ENCODE peak calls at places on chromosomes 11 and 22, in five cellular contexts. Y, M, Z, D and K are unnamed samples.
A peak's percentile ranks its signal among the peaks of the same experiment; 100 is the strongest.

GRCh38 chr11:134404485-134405341 is 7.3 kb downstream of the B3GAT1 start:
- DNase-seq in Y (no peak), M (no peak), Z (peak; percentile 27), D (no peak), K (peak; percentile 64)

GRCh38 chr11:92308366-92308765 is 83.7 kb downstream of the FAT3 start:
- DNase-seq in Y (no peak), M (no peak), Z (no peak), D (no peak), K (no peak)

GRCh38 chr11:89381094-89381493 is 110.1 kb downstream of the NOX4 start:
- DNase-seq in Y (no peak), M (no peak), Z (no peak), D (peak; percentile 57), K (no peak)

GRCh38 chr22:37334859-37335818 is 52.8 kb downstream of the CYTH4 start:
- DNase-seq in Y (no peak), M (no peak), Z (peak; percentile 82), D (no peak), K (no peak)

GRCh38 chr11:74037309-74037708 is 28.4 kb upstream of the UCP3 start:
- DNase-seq in Y (no peak), M (no peak), Z (no peak), D (no peak), K (no peak)

GRCh38 chr11:5324197-5324596 is at the start of gene OR51B2:
- DNase-seq in Y (no peak), M (no peak), Z (no peak), D (no peak), K (no peak)

GRCh38 chr11:69640995-69641581 is at the start of gene CCND1:
- DNase-seq in Y (peak; percentile 85), M (peak; percentile 75), Z (peak; percentile 89), D (no peak), K (peak; percentile 87)

GRCh38 chr22:49622241-49623105 is 205.2 kb downstream of the BRD1 start:
- DNase-seq in Y (no peak), M (no peak), Z (no peak), D (no peak), K (peak; percentile 47)

GRCh38 chr11:72844356-72844755 is 30.1 kb downstream of the ATG16L2 start:
- DNase-seq in Y (no peak), M (no peak), Z (no peak), D (no peak), K (no peak)

GRCh38 chr11:124793466-124794278 is 6.5 kb downstream of the MSANTD2 start:
- DNase-seq in Y (peak; percentile 16), M (no peak), Z (peak; percentile 52), D (no peak), K (no peak)

GRCh38 chr11:94702481-94702880 is 65.7 kb upstream of the AMOTL1 start:
- DNase-seq in Y (no peak), M (no peak), Z (no peak), D (no peak), K (no peak)

GRCh38 chr11:94151903-94152677 is 23.4 kb downstream of the PANX1 start:
- DNase-seq in Y (no peak), M (peak; percentile 37), Z (peak; percentile 35), D (no peak), K (no peak)

GRCh38 chr22:23223566-23224317 is 43.4 kb downstream of the BCR start:
- DNase-seq in Y (peak; percentile 26), M (no peak), Z (peak; percentile 86), D (no peak), K (peak; percentile 85)

GRCh38 chr11:113632981-113633380 is 73.1 kb downstream of the TMPRSS5 start:
- DNase-seq in Y (no peak), M (no peak), Z (no peak), D (no peak), K (no peak)

GRCh38 chr22:49656291-49656851 is 171.3 kb downstream of the BRD1 start:
- DNase-seq in Y (no peak), M (no peak), Z (no peak), D (no peak), K (peak; percentile 84)

GRCh38 chr11:74232316-74232950 is 61.3 kb downstream of the PPME1 start:
- DNase-seq in Y (no peak), M (no peak), Z (no peak), D (no peak), K (no peak)

GRCh38 chr22:35299217-35299716 is 427 bp upstream of the TOM1 start:
- DNase-seq in Y (no peak), M (no peak), Z (peak; percentile 60), D (no peak), K (no peak)

GRCh38 chr22:32265882-32266767 is 11.0 kb upstream of the SLC5A4 start:
- DNase-seq in Y (peak; percentile 66), M (peak; percentile 69), Z (peak; percentile 80), D (peak; percentile 76), K (peak; percentile 80)

GRCh38 chr11:27158763-27159679 is 118.4 kb downstream of the BBOX1 start:
- DNase-seq in Y (peak; percentile 46), M (peak; percentile 43), Z (peak; percentile 62), D (no peak), K (no peak)

GRCh38 chr11:132718711-132719641 is 813.3 kb downstream of the OPCML start:
- DNase-seq in Y (peak; percentile 27), M (no peak), Z (no peak), D (no peak), K (no peak)

GRCh38 chr11:47349521-47350095 is 2.9 kb downstream of the MYBPC3 start:
- DNase-seq in Y (no peak), M (no peak), Z (no peak), D (no peak), K (no peak)

GRCh38 chr11:47350315-47350714 is 2.2 kb downstream of the MYBPC3 start:
- DNase-seq in Y (no peak), M (no peak), Z (no peak), D (no peak), K (peak; percentile 66)

GRCh38 chr11:47347134-47347533 is 5.4 kb downstream of the MYBPC3 start:
- DNase-seq in Y (no peak), M (no peak), Z (no peak), D (no peak), K (no peak)

GRCh38 chr11:47348131-47348802 is 4.2 kb downstream of the MYBPC3 start:
- DNase-seq in Y (no peak), M (no peak), Z (no peak), D (no peak), K (no peak)

GRCh38 chr11:47348859-47349258 is 3.6 kb downstream of the MYBPC3 start:
- DNase-seq in Y (no peak), M (no peak), Z (peak; percentile 65), D (no peak), K (no peak)
- TF ChIP-seq CTCF in Y (no peak), M (no peak), Z (peak; percentile 41), D (no peak), K (no peak)

GRCh38 chr22:40101417-40102101 is 76.2 kb upstream of the TNRC6B start:
- DNase-seq in Y (no peak), M (no peak), Z (no peak), D (no peak), K (no peak)

GRCh38 chr22:40107756-40108437 is 69.8 kb upstream of the TNRC6B start:
- DNase-seq in Y (peak; percentile 12), M (peak; percentile 33), Z (no peak), D (no peak), K (no peak)

GRCh38 chr22:40107244-40107643 is 70.5 kb upstream of the TNRC6B start:
- DNase-seq in Y (no peak), M (no peak), Z (no peak), D (no peak), K (no peak)

GRCh38 chr22:40111451-40111850 is 66.3 kb upstream of the TNRC6B start:
- DNase-seq in Y (no peak), M (no peak), Z (no peak), D (no peak), K (no peak)

DNA sequence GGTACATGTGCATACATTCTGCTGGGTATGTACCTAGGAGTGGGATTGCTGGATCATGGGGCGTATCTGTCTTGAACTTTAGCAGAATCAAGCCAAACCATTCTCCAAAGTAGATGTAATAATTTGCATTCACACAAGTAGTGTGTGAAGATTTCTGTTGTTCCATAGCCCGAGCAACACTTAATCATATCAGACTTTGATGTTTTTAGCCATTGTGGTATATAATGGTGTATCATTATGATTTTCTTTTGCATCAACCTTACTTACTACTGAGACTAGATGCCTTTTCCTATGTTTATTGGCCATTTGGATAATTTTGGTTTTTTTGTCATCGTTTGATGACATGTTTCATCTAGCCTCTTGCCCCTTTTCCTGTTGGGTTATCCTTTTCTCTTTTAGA is 72.0 kb upstream of the TNRC6B start:
- DNase-seq in Y (no peak), M (no peak), Z (no peak), D (no peak), K (no peak)
- TF ChIP-seq POLR2AphosphoS5 in Y (no peak), M (no peak), Z (no peak), D (no peak), K (no peak)

DNA sequence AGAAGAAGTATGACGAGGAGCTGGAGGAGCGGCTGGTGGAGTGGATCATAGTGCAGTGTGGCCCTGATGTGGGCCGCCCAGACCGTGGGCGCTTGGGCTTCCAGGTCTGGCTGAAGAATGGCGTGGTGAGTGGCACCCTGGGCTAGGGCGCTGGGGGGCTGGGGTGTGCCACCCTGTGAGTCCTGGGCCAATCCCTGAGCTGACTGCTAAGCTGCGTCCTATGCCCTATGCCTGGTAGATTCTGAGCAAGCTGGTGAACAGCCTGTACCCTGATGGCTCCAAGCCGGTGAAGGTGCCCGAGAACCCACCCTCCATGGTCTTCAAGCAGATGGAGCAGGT is 3.9 kb downstream of the TAGLN start:
- DNase-seq in Y (no peak), M (no peak), Z (no peak), D (no peak), K (no peak)
- H3K4me1 ChIP-seq in Y (peaks cover 8% of the 10 kb centered on the region), M (peaks cover 58% of the 10 kb centered on the region), Z (peaks cover 8% of the 10 kb centered on the region), D (peaks cover 18% of the 10 kb centered on the region), K (peaks cover 6% of the 10 kb centered on the region)

GRCh38 chr11:66868726-66869291 is 11.9 kb downstream of the LRFN4 start:
- DNase-seq in Y (peak; percentile 89), M (peak; percentile 85), Z (peak; percentile 71), D (no peak), K (peak; percentile 92)
- TF ChIP-seq CTCF in Y (peak; percentile 53), M (peak; percentile 47), Z (peak; percentile 12), D (no peak), K (peak; percentile 75)

GRCh38 chr11:118882489-118882888 is 1.2 kb upstream of the CXCR5 start:
- DNase-seq in Y (no peak), M (no peak), Z (no peak), D (no peak), K (no peak)
- TF ChIP-seq POLR2AphosphoS5 in Y (no peak), M (no peak), Z (no peak), D (no peak), K (no peak)

DNA sequence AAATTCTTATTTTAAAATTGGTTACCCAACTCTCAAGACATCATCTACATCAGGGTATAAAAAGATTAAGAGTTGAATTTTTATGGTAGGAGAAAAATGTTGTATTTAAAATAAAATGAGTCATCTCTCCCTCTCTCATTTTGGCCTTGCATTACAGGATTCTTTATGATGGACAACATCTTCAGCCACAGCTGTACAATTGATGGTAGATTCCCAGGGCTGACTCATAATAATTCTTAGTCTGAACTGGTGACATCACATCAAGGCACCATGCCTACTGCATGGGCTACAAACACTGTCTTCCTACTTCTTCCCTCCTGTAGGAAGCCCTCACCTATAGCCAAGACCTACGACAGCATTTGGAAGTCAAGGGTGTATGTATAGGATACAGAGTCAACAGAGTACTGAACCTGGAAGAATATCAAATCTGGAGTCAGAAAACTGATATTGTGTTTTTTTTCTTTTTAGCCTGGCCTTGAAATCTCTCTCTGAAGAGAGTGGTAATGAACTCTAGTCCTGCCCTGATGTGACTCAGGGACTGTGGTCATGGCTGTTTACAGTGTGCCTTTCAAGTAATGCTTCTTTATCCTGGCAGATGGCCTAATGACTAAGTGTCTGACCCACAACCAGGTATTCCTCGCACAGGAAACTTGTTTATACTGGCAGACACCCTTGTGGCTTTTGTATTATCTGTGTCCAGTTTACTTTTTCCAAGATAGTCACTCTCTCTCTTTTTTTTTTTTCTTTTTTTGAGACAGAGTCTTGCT is 32.5 kb downstream of the MRGPRX2 start:
- DNase-seq in Y (no peak), M (no peak), Z (no peak), D (no peak), K (no peak)
- H3K4me1 ChIP-seq in Y (no peaks in the 10 kb centered on the region), M (no peaks in the 10 kb centered on the region), Z (no peaks in the 10 kb centered on the region), D (no peaks in the 10 kb centered on the region), K (no peaks in the 10 kb centered on the region)